ENCODE peak calls at places on chromosomes 16 and 17, in ten cellular contexts. A is COR-L47, B is T-helper 9 cell, G is tibial artery, D is sciatic nerve, R is fibroblast of lung, P is fibroblast of mammary gland, V is EH, H is lower leg skin, C is adipocyte. W is an unnamed sample.

GRCh38 chr17:48149174-48150106 is 41.9 kb downstream of the SNX11 start:
- DNase-seq in A (peak), B (no peak), G (no peak), D (no peak), R (no peak), P (no peak), V (peak), H (no peak), C (no peak), W (no peak)

GRCh38 chr17:83190601-83191387 is 111.4 kb downstream of the METRNL start:
- DNase-seq in A (no peak), B (no peak), G (peak), D (peak), R (no peak), P (no peak), V (no peak), H (no peak), C (no peak), W (no peak)

GRCh38 chr16:7967986-7968509 is 622.3 kb downstream of the TMEM114 start:
- DNase-seq in A (no peak), B (no peak), G (no peak), D (no peak), R (no peak), P (no peak), V (no peak), H (no peak), C (no peak), W (no peak)

GRCh38 chr16:89623511-89624232 is 10.2 kb downstream of the DPEP1 start:
- DNase-seq in A (no peak), B (no peak), G (no peak), D (no peak), R (no peak), P (peak), V (peak), H (no peak), C (no peak), W (no peak)

GRCh38 chr17:3982541-3983017 is 18.3 kb upstream of the ATP2A3 start:
- DNase-seq in A (no peak), B (no peak), G (no peak), D (no peak), R (no peak), P (no peak), V (no peak), H (no peak), C (no peak), W (no peak)

GRCh38 chr16:50627419-50627818 is 53.7 kb downstream of the SNX20 start:
- DNase-seq in A (no peak), B (peak), G (peak), D (peak), R (peak), P (peak), V (peak), H (peak), C (peak), W (no peak)

GRCh38 chr17:47615766-47616424 is 33.8 kb upstream of the KPNB1 start:
- DNase-seq in A (peak), B (no peak), G (no peak), D (no peak), R (peak), P (peak), V (peak), H (no peak), C (peak), W (no peak)

GRCh38 chr16:3065069-3065741 is at the start of gene IL32:
- DNase-seq in A (no peak), B (peak), G (no peak), D (no peak), R (peak), P (peak), V (peak), H (no peak), C (peak), W (no peak)

GRCh38 chr16:4169415-4169814 is 53.2 kb upstream of the ADCY9 start:
- DNase-seq in A (no peak), B (no peak), G (no peak), D (no peak), R (no peak), P (no peak), V (no peak), H (no peak), C (no peak), W (no peak)

GRCh38 chr17:32877164-32877764 is 340 bp upstream of the MYO1D start:
- DNase-seq in A (peak), B (peak), G (peak), D (peak), R (peak), P (peak), V (peak), H (peak), C (peak), W (peak)

GRCh38 chr17:12024332-12024731 is 3.7 kb downstream of the MAP2K4 start:
- DNase-seq in A (no peak), B (no peak), G (no peak), D (no peak), R (peak), P (peak), V (peak), H (no peak), C (peak), W (no peak)